ENCODE peak calls at places on chromosomes 2 and 18, in six cellular contexts. W is GM03348; J is stimulated activated CD4-positive, alpha-beta T cell treated with anti-CD3 and anti-CD28 coated beads, Interleukin-15, amount 100 ng/mL, for 1 hour; N is neuronal stem cell; H is posterior cingulate gyrus; V is right cardiac atrium. B is an unnamed sample.

GRCh38 chr2:128278979-128279378 is 39.7 kb downstream of the HS6ST1 start:
- DNase-seq in W (no peak), H (no peak), N (no peak), V (peak), J (no peak), B (peak)

GRCh38 chr18:77086656-77087390 is 45.8 kb downstream of the MBP start:
- DNase-seq in N (no peak), W (no peak), V (peak), J (no peak), H (no peak), B (peak)

GRCh38 chr18:23077493-23078256 is 57.6 kb upstream of the CABLES1 start:
- DNase-seq in W (no peak), H (no peak), V (no peak), J (no peak), N (no peak), B (no peak)

GRCh38 chr2:225458431-225459117 is 59.1 kb downstream of the NYAP2 start:
- DNase-seq in J (no peak), V (no peak), N (no peak), W (no peak), H (no peak), B (no peak)

GRCh38 chr2:100778812-100779450 is 41.0 kb upstream of the NPAS2 start:
- DNase-seq in H (no peak), N (no peak), J (no peak), W (no peak), V (no peak), B (no peak)

GRCh38 chr18:6315556-6316331 is 99.0 kb downstream of the L3MBTL4 start:
- DNase-seq in H (no peak), J (no peak), V (no peak), W (no peak), N (no peak), B (no peak)

GRCh38 chr2:176533505-176534193 is 264.4 kb downstream of the MTX2 start:
- DNase-seq in V (no peak), J (no peak), N (no peak), W (no peak), H (no peak), B (no peak)

GRCh38 chr2:40451926-40452605 is at the start of gene SLC8A1:
- DNase-seq in V (peak), H (peak), J (no peak), N (peak), W (peak), B (peak)

GRCh38 chr18:58402951-58403702 is 225.8 kb downstream of the ALPK2 start:
- DNase-seq in W (no peak), J (no peak), N (no peak), V (peak), H (no peak), B (no peak)